ENCODE peak calls at places on chromosomes 16 and 17, in four cellular contexts. One of them, this sample, is unnamed.

GRCh38 chr17:28563475-28563874 is 7.8 kb downstream of the PIGS start:
- DNase-seq in HepG2: peak
- DNase-seq in GM12878: no peak
- DNase-seq in K562: no peak
- DNase-seq in this sample: no peak

GRCh38 chr17:66580178-66580577 is 254.7 kb upstream of the CACNG5 start:
- DNase-seq in GM12878: no peak
- DNase-seq in K562: no peak
- DNase-seq in HepG2: peak
- DNase-seq in this sample: peak

GRCh38 chr16:88915639-88916327 is 49.3 kb upstream of the PABPN1L start:
- DNase-seq in HepG2: no peak
- DNase-seq in K562: no peak
- DNase-seq in GM12878: no peak
- DNase-seq in this sample: no peak

GRCh38 chr16:67400901-67401300 is 7.6 kb upstream of the TPPP3 start:
- DNase-seq in K562: no peak
- DNase-seq in HepG2: no peak
- DNase-seq in GM12878: no peak
- DNase-seq in this sample: no peak

GRCh38 chr16:57977418-57978069 is 6.6 kb upstream of the CNGB1 start:
- DNase-seq in HepG2: no peak
- DNase-seq in K562: no peak
- DNase-seq in GM12878: no peak
- DNase-seq in this sample: peak

GRCh38 chr17:50593321-50593720 is 32.8 kb downstream of the CACNA1G start:
- DNase-seq in GM12878: no peak
- DNase-seq in HepG2: peak
- DNase-seq in K562: no peak
- DNase-seq in this sample: peak

GRCh38 chr16:9971907-9972306 is 210.3 kb downstream of the GRIN2A start:
- DNase-seq in HepG2: no peak
- DNase-seq in GM12878: no peak
- DNase-seq in K562: no peak
- DNase-seq in this sample: no peak

GRCh38 chr17:61135782-61136181 is 263.9 kb upstream of the TBX2 start:
- DNase-seq in HepG2: no peak
- DNase-seq in K562: no peak
- DNase-seq in GM12878: no peak
- DNase-seq in this sample: no peak

GRCh38 chr16:86611958-86612357 is 33.6 kb downstream of the FOXL1 start:
- DNase-seq in K562: no peak
- DNase-seq in HepG2: no peak
- DNase-seq in GM12878: no peak
- DNase-seq in this sample: no peak

GRCh38 chr16:67186550-67186950 is 2.8 kb upstream of the MATCAP1 start:
- DNase-seq in HepG2: no peak
- DNase-seq in GM12878: no peak
- DNase-seq in K562: no peak
- DNase-seq in this sample: peak

GRCh38 chr16:4654946-4655590 is 30.4 kb downstream of the MGRN1 start:
- DNase-seq in HepG2: no peak
- DNase-seq in GM12878: no peak
- DNase-seq in K562: no peak
- DNase-seq in this sample: no peak

DNA sequence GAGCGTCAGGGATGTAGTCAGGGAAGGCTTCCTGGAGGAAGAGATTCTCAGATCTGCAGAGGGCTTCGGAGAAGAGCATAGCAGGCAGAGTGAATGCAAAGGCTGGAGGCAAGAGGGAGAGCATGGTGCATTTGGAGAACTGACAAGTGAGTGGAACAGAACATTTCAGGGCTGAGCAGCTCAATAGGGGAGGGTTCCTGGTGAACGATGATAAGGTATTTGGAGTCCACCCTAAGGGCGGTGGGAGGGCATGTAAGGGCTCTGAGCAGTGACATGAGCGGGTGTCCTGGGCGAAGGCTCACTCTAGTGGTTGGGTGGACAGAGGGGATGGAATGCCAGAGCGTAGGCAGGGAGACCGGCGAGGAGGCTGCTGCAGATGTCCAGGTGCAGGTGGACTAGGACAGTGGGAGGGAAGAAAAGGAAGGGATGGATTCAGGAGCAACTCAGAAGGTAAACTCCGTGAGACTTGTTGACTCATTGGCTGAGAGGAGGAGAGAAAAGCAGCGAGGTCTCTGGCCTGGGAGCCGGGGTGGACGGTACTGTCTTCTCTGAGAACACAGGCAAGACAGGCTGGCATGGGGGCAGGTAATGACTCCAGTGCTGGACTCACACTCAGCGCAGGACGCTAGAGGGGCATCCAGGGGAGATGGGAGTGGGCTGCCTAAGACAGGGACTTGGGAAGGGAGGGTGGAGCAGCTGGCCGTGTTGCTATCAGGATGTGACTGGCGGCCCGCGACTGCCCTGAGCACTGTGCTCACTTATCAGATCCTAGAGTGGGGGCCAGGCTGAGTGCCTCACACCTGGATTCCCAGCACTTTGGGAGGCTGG is 1.4 kb upstream of the PITPNA start:
- DNase-seq in GM12878: no peak
- DNase-seq in HepG2: no peak
- DNase-seq in K562: peak
- DNase-seq in this sample: no peak
- TF ChIP-seq ESRRA in GM12878: no peak
- TF ChIP-seq ESRRA in HepG2: no peak
- TF ChIP-seq ESRRA in K562: no peak
- TF ChIP-seq ESRRA in this sample: no peak

GRCh38 chr16:82041542-82041941 is 6.5 kb downstream of the HSD17B2 start:
- DNase-seq in HepG2: no peak
- DNase-seq in K562: no peak
- DNase-seq in GM12878: no peak
- DNase-seq in this sample: no peak

GRCh38 chr16:82043680-82044584 is 8.9 kb downstream of the HSD17B2 start:
- DNase-seq in K562: no peak
- DNase-seq in GM12878: no peak
- DNase-seq in HepG2: no peak
- DNase-seq in this sample: no peak

GRCh38 chr16:82044585-82044911 is 9.5 kb downstream of the HSD17B2 start:
- DNase-seq in HepG2: peak
- DNase-seq in GM12878: no peak
- DNase-seq in K562: no peak
- DNase-seq in this sample: no peak

GRCh38 chr16:82042144-82042543 is 7.1 kb downstream of the HSD17B2 start:
- DNase-seq in GM12878: no peak
- DNase-seq in HepG2: no peak
- DNase-seq in K562: no peak
- DNase-seq in this sample: no peak

DNA sequence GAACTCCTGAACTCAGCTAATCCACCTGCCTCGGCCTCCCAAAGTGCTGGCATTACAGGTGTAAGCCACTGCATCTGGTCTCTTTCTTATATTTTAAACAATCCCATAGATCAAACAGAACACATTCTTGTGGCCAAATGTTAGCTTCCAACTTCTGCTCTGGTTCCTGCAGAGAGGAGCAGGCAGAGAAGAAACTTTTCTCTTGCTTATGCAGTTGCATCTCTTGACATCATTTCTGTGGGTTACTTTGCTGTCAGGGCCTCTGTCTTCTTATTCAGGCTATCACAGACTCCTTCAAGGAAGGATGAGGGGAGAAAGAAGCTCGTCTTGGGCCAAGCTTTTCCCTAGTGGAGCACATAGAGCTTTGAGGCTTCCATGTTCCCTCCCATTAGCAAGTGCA is 7.8 kb downstream of the HSD17B2 start:
- DNase-seq in GM12878: no peak
- DNase-seq in HepG2: no peak
- DNase-seq in K562: no peak
- DNase-seq in this sample: no peak
- TF ChIP-seq NR2C2 in GM12878: no peak
- TF ChIP-seq NR2C2 in HepG2: no peak
- TF ChIP-seq NR2C2 in K562: no peak
- TF ChIP-seq NR2C2 in this sample: no peak

GRCh38 chr17:17713839-17714238 is 32.6 kb downstream of the RAI1 start:
- DNase-seq in HepG2: peak
- DNase-seq in K562: no peak
- DNase-seq in GM12878: no peak
- DNase-seq in this sample: no peak

GRCh38 chr17:17716837-17717523 is 35.7 kb downstream of the RAI1 start:
- DNase-seq in HepG2: peak
- DNase-seq in GM12878: no peak
- DNase-seq in K562: no peak
- DNase-seq in this sample: no peak

GRCh38 chr17:17714879-17715278 is 33.6 kb downstream of the RAI1 start:
- DNase-seq in HepG2: no peak
- DNase-seq in K562: no peak
- DNase-seq in GM12878: no peak
- DNase-seq in this sample: no peak

GRCh38 chr17:17712268-17712924 is 31.1 kb downstream of the RAI1 start:
- DNase-seq in HepG2: no peak
- DNase-seq in GM12878: peak
- DNase-seq in K562: no peak
- DNase-seq in this sample: no peak

GRCh38 chr17:17714261-17714866 is 33.1 kb downstream of the RAI1 start:
- DNase-seq in K562: no peak
- DNase-seq in HepG2: no peak
- DNase-seq in GM12878: no peak
- DNase-seq in this sample: no peak
- TF ChIP-seq ESRRA in K562: no peak
- TF ChIP-seq ESRRA in HepG2: no peak
- TF ChIP-seq ESRRA in GM12878: no peak
- TF ChIP-seq ESRRA in this sample: no peak

DNA sequence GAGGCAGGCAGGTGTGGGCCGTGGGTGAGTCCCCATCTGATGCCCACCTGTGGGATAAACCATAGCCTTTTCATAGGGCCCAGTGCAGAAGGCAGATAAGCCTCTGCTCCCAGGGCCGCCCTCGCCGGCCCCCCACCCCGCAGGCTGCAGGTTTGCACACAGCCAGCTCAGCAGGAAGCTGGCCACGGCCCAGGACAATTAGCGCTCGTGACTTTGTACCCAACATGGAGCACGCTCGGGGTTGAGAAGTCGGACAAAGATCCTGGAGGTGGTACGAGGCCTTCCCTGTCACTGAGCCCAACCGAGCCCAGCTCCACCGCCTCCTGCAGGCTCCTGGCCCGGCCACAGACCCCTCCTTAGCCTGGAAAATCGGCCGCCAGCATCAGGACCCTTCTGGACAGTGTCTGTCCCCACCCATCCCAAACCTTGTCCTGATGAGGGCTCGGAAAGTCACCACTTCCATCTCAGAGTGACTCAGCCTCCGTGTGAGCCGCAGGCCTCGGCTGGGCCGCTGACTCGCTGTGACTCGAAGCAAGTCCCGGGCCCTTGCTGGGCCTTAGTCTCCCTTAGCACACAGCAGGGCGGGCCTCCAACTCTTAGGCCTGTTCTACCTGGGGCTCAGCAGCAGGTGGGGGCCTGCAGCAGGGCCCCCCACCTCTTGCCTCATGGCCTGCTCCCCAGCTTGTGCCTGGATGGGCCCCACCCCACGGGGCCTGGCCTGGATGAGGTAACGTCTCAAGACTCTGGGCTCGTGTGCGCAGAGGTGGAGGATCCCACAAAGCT is 22.7 kb downstream of the FAM83G start:
- DNase-seq in K562: peak
- DNase-seq in HepG2: peak
- DNase-seq in GM12878: no peak
- DNase-seq in this sample: no peak
- TF ChIP-seq NR2C2 in K562: peak
- TF ChIP-seq NR2C2 in HepG2: peak
- TF ChIP-seq NR2C2 in GM12878: no peak
- TF ChIP-seq NR2C2 in this sample: no peak

GRCh38 chr16:54657058-54657708 is 273.5 kb upstream of the IRX5 start:
- DNase-seq in K562: no peak
- DNase-seq in HepG2: no peak
- DNase-seq in GM12878: no peak
- DNase-seq in this sample: no peak
- TF ChIP-seq ESRRA in K562: no peak
- TF ChIP-seq ESRRA in HepG2: no peak
- TF ChIP-seq ESRRA in GM12878: no peak
- TF ChIP-seq ESRRA in this sample: no peak

GRCh38 chr17:77098884-77099545 is 41.8 kb upstream of the SEC14L1 start:
- DNase-seq in HepG2: peak
- DNase-seq in GM12878: no peak
- DNase-seq in K562: no peak
- DNase-seq in this sample: no peak
- TF ChIP-seq NR2C2 in HepG2: no peak
- TF ChIP-seq NR2C2 in GM12878: no peak
- TF ChIP-seq NR2C2 in K562: no peak
- TF ChIP-seq NR2C2 in this sample: no peak

DNA sequence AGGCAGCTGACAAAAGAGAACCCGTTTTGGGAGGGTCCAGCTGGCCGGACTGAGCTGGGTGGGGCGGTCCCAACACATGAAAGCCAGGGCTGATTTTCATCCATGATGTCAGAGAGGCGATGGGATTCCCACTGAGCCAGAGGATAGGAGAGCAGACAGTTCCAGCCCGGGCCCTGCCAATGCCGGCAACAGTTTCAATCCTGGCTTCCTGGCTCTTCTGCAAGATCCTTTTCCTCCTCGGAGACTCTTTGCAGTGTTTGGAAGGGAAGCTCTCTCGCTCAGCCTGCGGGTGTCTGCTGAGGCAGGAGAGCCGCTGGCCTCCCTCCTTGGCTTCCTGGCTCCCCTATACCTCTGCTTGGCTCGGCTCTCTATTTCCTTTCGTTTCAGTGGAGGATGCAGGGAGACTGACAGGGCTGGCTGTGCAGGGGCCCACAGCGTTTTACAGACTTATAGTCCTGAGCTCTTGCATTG is 145.5 kb upstream of the SOX9 start:
- DNase-seq in HepG2: no peak
- DNase-seq in K562: no peak
- DNase-seq in GM12878: no peak
- DNase-seq in this sample: no peak
- TF ChIP-seq ESRRA in HepG2: no peak
- TF ChIP-seq ESRRA in K562: no peak
- TF ChIP-seq ESRRA in GM12878: no peak
- TF ChIP-seq ESRRA in this sample: no peak

GRCh38 chr16:14427371-14427948 is 202.6 kb downstream of the PARN start:
- DNase-seq in HepG2: no peak
- DNase-seq in GM12878: no peak
- DNase-seq in K562: no peak
- DNase-seq in this sample: no peak
- TF ChIP-seq NR2C2 in HepG2: no peak
- TF ChIP-seq NR2C2 in GM12878: no peak
- TF ChIP-seq NR2C2 in K562: no peak
- TF ChIP-seq NR2C2 in this sample: no peak

This sample was measured in WTC11.